ENCODE peak calls at places on chromosomes 2 and 18, in nine cellular contexts. Z is adrenal gland, M is colonic mucosa, P is psoas muscle, K is GM23338, S is endodermal cell, B is transverse colon, X is breast epithelium, F is upper lobe of right lung. Q is an unnamed sample. For H3K4me1, the result is how much of the 10 kb centered on the place peaks cover.

GRCh38 chr2:94872676-94873361 is 1.6 kb downstream of the TEKT4 start:
- DNase-seq in Z (no peak), M (no peak), P (no peak), K (no peak), S (no peak), B (no peak), X (no peak), F (peak), Q (no peak)

GRCh38 chr2:178084273-178084672 is 11.7 kb upstream of the PDE11A start:
- DNase-seq in Z (no peak), M (no peak), P (no peak), K (no peak), S (no peak), B (no peak), X (no peak), F (no peak), Q (no peak)

GRCh38 chr2:177165731-177166711 is 46.6 kb upstream of the HNRNPA3 start:
- DNase-seq in Z (peak), M (peak), P (no peak), K (no peak), S (no peak), B (peak), X (no peak), F (no peak), Q (no peak)

GRCh38 chr2:33437297-33437696 is 39.2 kb upstream of the RASGRP3 start:
- DNase-seq in Z (no peak), M (no peak), P (no peak), K (no peak), S (no peak), B (no peak), X (no peak), F (no peak), Q (no peak)

GRCh38 chr2:126678278-126679073 is 22.5 kb downstream of the GYPC start:
- DNase-seq in Z (no peak), M (no peak), P (no peak), K (no peak), S (no peak), B (no peak), X (no peak), F (no peak), Q (no peak)

GRCh38 chr2:218010116-218010837 is 7.5 kb upstream of the TNS1 start:
- DNase-seq in Z (peak), M (peak), P (peak), K (peak), S (peak), B (peak), X (no peak), F (peak), Q (peak)

GRCh38 chr2:153433403-153433802 is 45.2 kb downstream of the RPRM start:
- DNase-seq in Z (no peak), M (no peak), P (no peak), K (no peak), S (no peak), B (no peak), X (no peak), F (no peak), Q (no peak)

GRCh38 chr18:58998421-58999203 is 133.9 kb downstream of the ZNF532 start:
- DNase-seq in Z (peak), M (no peak), P (peak), K (no peak), S (peak), B (peak), X (peak), F (no peak), Q (peak)

GRCh38 chr2:202545931-202546330 is 88.8 kb upstream of the FAM117B start:
- DNase-seq in Z (no peak), M (no peak), P (no peak), K (no peak), S (no peak), B (no peak), X (no peak), F (no peak), Q (no peak)

GRCh38 chr2:106638043-106638442 is 150.9 kb downstream of the CD8B2 start:
- DNase-seq in Z (no peak), M (no peak), P (no peak), K (peak), S (no peak), B (no peak), X (no peak), F (no peak), Q (peak)

DNA sequence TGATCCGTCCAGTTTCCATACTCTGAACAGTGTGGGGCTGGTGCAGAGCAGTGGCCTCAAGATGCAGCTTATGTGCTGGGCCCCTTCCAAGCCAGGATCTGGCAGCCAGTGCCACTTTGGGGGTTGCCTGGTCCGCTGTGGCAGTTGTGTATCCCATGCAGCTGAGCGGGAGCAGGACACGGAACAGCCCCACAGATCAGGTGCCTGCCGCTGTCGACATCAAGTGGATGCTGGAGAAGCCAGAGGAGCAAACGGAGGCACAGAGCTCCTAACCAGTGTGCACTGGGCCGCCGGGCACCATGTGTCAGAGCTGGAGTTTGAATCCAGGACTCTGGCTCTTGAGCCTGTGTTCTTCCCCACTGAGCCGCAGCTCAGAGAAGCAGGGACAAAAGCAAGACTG is 112.1 kb downstream of the CABLES1 start:
- DNase-seq in Z (no peak), M (no peak), P (no peak), K (no peak), S (no peak), B (no peak), X (no peak), F (no peak), Q (no peak)
- TF ChIP-seq CTCF in Z (no peak), M (no peak), P (no peak), K (no peak), S (no peak), B (no peak), X (no peak), F (no peak), Q (no peak)

GRCh38 chr2:110854355-110855081 is 122.1 kb downstream of the ACOXL start:
- DNase-seq in Z (no peak), M (no peak), P (no peak), K (peak), S (peak), B (no peak), X (no peak), F (no peak), Q (peak)
- H3K4me1 ChIP-seq in Z (under half), M (under half), P (under half), K (under half), S (under half), B (under half), X (under half), F (under half), Q (under half)

DNA sequence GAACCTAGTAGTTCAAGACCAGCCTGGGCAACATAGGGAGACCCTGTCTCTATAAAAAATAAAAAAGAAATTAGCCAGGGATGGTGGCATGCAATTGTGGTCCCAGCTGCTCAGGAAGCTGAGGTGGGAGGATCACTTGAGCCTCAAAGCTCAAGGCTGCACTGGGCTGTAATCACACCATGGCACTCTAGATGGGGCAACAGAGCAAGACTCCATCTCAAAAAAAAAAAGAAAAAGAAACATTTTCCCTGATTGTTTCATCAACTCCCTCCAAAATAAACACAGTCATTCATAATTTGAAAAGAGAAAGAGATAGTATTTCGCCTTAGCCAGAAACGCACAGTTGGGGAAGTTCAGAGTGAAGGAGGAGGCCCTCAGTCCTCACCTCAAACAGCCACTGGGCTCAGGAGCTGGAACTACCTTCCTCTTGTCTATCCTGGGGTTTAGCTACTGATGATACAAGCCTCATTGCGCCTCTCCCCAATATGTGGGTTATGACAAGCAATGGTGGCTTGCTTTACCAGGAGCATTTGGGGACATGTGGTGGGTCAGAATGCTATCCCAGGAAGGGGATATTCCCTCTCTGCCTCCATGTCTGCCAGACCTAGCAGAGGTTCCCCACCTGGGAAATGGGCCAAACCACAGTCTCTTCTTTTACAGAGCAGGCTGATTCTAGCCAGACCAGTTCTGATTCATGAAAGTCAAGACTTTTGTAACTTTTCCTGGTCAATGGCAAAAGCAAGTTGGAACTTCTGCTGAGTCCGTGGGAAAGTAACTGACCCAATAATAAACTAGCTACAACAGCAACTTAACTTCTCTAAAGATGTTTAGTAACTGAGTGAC is 22.2 kb upstream of the TMEM87B start:
- DNase-seq in Z (peak), M (peak), P (peak), K (no peak), S (no peak), B (peak), X (peak), F (no peak), Q (peak)
- TF ChIP-seq CTCF in Z (peak), M (no peak), P (no peak), K (no peak), S (peak), B (peak), X (no peak), F (peak), Q (peak)

GRCh38 chr2:172859821-172860707 is 124.4 kb downstream of the RAPGEF4 start:
- DNase-seq in Z (peak), M (no peak), P (no peak), K (no peak), S (no peak), B (no peak), X (no peak), F (no peak), Q (no peak)

GRCh38 chr2:172863341-172863740 is 127.7 kb downstream of the RAPGEF4 start:
- DNase-seq in Z (no peak), M (no peak), P (no peak), K (no peak), S (no peak), B (no peak), X (no peak), F (no peak), Q (no peak)

GRCh38 chr2:172862077-172862476 is 126.4 kb downstream of the RAPGEF4 start:
- DNase-seq in Z (no peak), M (no peak), P (no peak), K (no peak), S (no peak), B (no peak), X (no peak), F (no peak), Q (no peak)

GRCh38 chr2:172861632-172862031 is 126.0 kb downstream of the RAPGEF4 start:
- DNase-seq in Z (no peak), M (no peak), P (no peak), K (no peak), S (no peak), B (no peak), X (no peak), F (no peak), Q (no peak)

DNA sequence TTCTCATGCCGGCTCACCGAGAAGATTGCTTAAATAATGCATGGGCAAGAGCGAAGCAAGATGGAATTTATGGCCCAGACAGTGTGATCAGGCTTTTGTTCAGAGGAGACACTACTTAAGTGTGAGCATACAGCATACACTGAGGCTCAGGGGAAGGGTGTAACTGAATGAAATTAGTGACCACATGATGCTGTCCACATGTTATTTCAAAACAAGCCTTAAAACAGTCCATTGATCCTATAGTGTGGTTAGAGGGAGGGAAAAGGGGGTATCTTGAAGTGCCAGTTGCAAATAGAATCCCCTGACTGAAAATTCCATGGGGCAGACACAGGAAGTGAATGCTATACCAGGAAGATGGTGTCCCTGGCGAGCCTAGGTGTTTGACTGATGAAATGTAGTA is 125.5 kb downstream of the RAPGEF4 start:
- DNase-seq in Z (no peak), M (no peak), P (no peak), K (no peak), S (no peak), B (no peak), X (no peak), F (no peak), Q (no peak)
- H3K4me1 ChIP-seq in Z (half or more), M (under half), P (under half), K (under half), S (under half), B (under half), X (under half), F (under half), Q (under half)

GRCh38 chr2:27085670-27086089 is 892 bp upstream of the KHK start:
- DNase-seq in Z (peak), M (peak), P (peak), K (peak), S (peak), B (peak), X (peak), F (peak), Q (no peak)
- TF ChIP-seq CTCF in Z (peak), M (peak), P (peak), K (peak), S (peak), B (peak), X (no peak), F (peak), Q (no peak)

GRCh38 chr2:168182850-168183249 is 64.5 kb downstream of the STK39 start:
- DNase-seq in Z (no peak), M (no peak), P (no peak), K (no peak), S (no peak), B (no peak), X (no peak), F (no peak), Q (no peak)

GRCh38 chr2:168181825-168182224 is 65.6 kb downstream of the STK39 start:
- DNase-seq in Z (no peak), M (no peak), P (no peak), K (no peak), S (no peak), B (no peak), X (no peak), F (no peak), Q (no peak)

GRCh38 chr2:168180483-168180882 is 66.9 kb downstream of the STK39 start:
- DNase-seq in Z (no peak), M (no peak), P (no peak), K (peak), S (no peak), B (no peak), X (no peak), F (no peak), Q (no peak)

GRCh38 chr2:168179592-168179991 is 67.8 kb downstream of the STK39 start:
- DNase-seq in Z (no peak), M (no peak), P (no peak), K (no peak), S (no peak), B (no peak), X (no peak), F (no peak), Q (no peak)

GRCh38 chr2:168180914-168181313 is 66.5 kb downstream of the STK39 start:
- DNase-seq in Z (no peak), M (no peak), P (no peak), K (no peak), S (no peak), B (no peak), X (no peak), F (no peak), Q (no peak)
- H3K4me1 ChIP-seq in Z (under half), M (under half), P (under half), K (under half), S (under half), B (under half), X (under half), F (under half), Q (under half)

DNA sequence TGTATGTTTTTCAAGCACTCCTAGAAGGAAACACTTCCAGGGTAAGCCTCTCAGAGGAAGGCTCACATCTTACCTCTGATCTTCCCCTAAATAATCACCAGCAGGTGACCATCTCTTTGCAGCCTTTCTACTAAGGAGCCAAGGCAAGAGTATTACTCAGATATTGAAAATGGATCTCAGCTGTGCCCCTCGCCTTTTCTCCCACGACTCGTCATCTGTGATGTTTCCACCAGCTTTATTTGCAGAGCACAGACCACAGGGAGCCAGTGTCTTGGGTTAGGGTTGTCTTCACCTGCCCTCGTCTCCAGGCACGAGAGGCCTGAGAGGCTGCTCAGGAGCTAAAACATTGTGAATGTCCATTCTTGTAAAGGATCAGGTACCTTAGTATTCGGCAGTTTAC is 16.9 kb upstream of the SCLY start:
- DNase-seq in Z (no peak), M (no peak), P (no peak), K (no peak), S (no peak), B (no peak), X (no peak), F (no peak), Q (no peak)
- TF ChIP-seq CTCF in Z (no peak), M (no peak), P (no peak), K (no peak), S (no peak), B (no peak), X (no peak), F (no peak), Q (no peak)

GRCh38 chr18:22320736-22321135 is 97.0 kb downstream of the CTAGE1 start:
- DNase-seq in Z (no peak), M (no peak), P (no peak), K (no peak), S (no peak), B (no peak), X (no peak), F (no peak), Q (no peak)
- H3K4me1 ChIP-seq in Z (half or more), M (under half), P (under half), K (under half), S (under half), B (under half), X (under half), F (under half), Q (under half)

DNA sequence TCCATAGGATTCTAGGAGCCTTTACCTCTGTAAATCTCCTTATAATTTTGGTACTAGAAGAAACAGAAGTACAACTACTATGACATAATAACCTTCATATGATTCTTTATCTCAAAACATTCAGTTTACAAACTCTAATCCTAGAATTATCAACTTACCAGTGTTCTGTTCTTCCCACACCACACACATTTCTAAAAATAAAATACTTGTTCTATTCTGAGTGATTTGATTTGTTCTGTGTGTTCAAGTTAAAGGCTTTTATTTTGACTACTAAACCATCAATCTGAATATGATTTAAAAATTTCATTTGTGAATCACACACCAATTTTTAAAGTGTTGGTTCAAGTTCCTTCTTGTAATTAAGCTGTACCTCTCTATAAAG is 16.0 kb downstream of the CYTIP start:
- DNase-seq in Z (no peak), M (no peak), P (no peak), K (no peak), S (no peak), B (no peak), X (no peak), F (no peak), Q (no peak)
- TF ChIP-seq CTCF in Z (no peak), M (no peak), P (no peak), K (no peak), S (no peak), B (no peak), X (no peak), F (no peak), Q (no peak)